ENCODE peak calls at places on chromosome 9, in six cellular contexts. P, A, L, O, Q and C are unnamed samples.

GRCh38 chr9:105864248-105864898 is 170.0 kb downstream of the TMEM38B start:
- DNase-seq in O (no peak), A (no peak), L (no peak), Q (no peak), P (no peak), C (peak)

GRCh38 chr9:125764198-125764597 is 17.0 kb downstream of the PBX3 start:
- DNase-seq in A (no peak), Q (no peak), O (no peak), L (no peak), P (no peak), C (no peak)

GRCh38 chr9:92480332-92480771 is 2.0 kb downstream of the ASPN start:
- DNase-seq in P (no peak), O (no peak), Q (no peak), A (peak), L (no peak), C (peak)

GRCh38 chr9:126605792-126606482 is 7.8 kb upstream of the LMX1B start:
- DNase-seq in A (no peak), Q (no peak), O (no peak), L (no peak), P (no peak), C (peak)

GRCh38 chr9:99762470-99762869 is 59.2 kb upstream of the NR4A3 start:
- DNase-seq in L (no peak), Q (no peak), P (no peak), O (no peak), A (no peak), C (no peak)

GRCh38 chr9:127853312-127854168 is 918 bp downstream of the ENG start:
- DNase-seq in Q (no peak), P (no peak), O (no peak), A (no peak), L (no peak), C (no peak)

GRCh38 chr9:65411901-65412300 is 126.9 kb upstream of the FOXD4L5 start:
- DNase-seq in Q (no peak), P (no peak), L (no peak), A (no peak), O (no peak), C (no peak)

GRCh38 chr9:134642385-134643181 is 980 bp downstream of the COL5A1 start:
- DNase-seq in A (peak), L (no peak), O (peak), P (no peak), Q (no peak), C (peak)

GRCh38 chr9:134130503-134131375 is 5.1 kb upstream of the WDR5 start:
- DNase-seq in L (no peak), Q (peak), A (no peak), P (no peak), O (no peak), C (peak)

GRCh38 chr9:72383978-72384709 is 19.1 kb upstream of the ZFAND5 start:
- DNase-seq in A (peak), L (no peak), Q (no peak), P (peak), O (no peak), C (peak)

GRCh38 chr9:75185585-75186170 is 97.4 kb downstream of the OSTF1 start:
- DNase-seq in O (peak), P (no peak), L (peak), Q (peak), A (no peak), C (peak)

GRCh38 chr9:972512-973294 is 3.8 kb upstream of the DMRT3 start:
- DNase-seq in Q (no peak), P (no peak), A (no peak), L (peak), O (peak), C (no peak)

GRCh38 chr9:20529837-20530236 is 92.5 kb downstream of the MLLT3 start:
- DNase-seq in P (no peak), Q (no peak), L (no peak), O (no peak), A (no peak), C (no peak)

GRCh38 chr9:20524776-20525175 is 97.5 kb downstream of the MLLT3 start:
- DNase-seq in P (no peak), A (no peak), O (no peak), Q (peak), L (no peak), C (peak)

GRCh38 chr9:20528253-20528652 is 94.0 kb downstream of the MLLT3 start:
- DNase-seq in A (no peak), P (no peak), L (no peak), Q (no peak), O (no peak), C (no peak)

GRCh38 chr9:20532584-20532983 is 89.7 kb downstream of the MLLT3 start:
- DNase-seq in L (no peak), O (no peak), A (no peak), P (no peak), Q (no peak), C (no peak)

GRCh38 chr9:20526500-20527319 is 95.6 kb downstream of the MLLT3 start:
- DNase-seq in O (no peak), L (no peak), Q (no peak), P (no peak), A (peak), C (peak)
- TF ChIP-seq CTCF in O (no peak), L (no peak), Q (no peak), P (peak), A (peak), C (peak)

GRCh38 chr9:136619742-136620440 is 42.8 kb upstream of the EGFL7 start:
- DNase-seq in A (no peak), P (no peak), Q (no peak), L (no peak), O (no peak), C (no peak)
- TF ChIP-seq CTCF in A (no peak), P (no peak), Q (no peak), L (no peak), O (no peak), C (no peak)

GRCh38 chr9:96215841-96216240 is 86.1 kb downstream of the HSD17B3 start:
- DNase-seq in O (no peak), P (no peak), Q (no peak), L (no peak), A (no peak), C (no peak)
- TF ChIP-seq CTCF in O (no peak), P (no peak), Q (no peak), L (no peak), A (no peak), C (no peak)

GRCh38 chr9:131422241-131422792 is 28.4 kb downstream of the PRRC2B start:
- DNase-seq in L (no peak), Q (peak), A (no peak), O (no peak), P (no peak), C (peak)

GRCh38 chr9:131419029-131419614 is 25.2 kb downstream of the PRRC2B start:
- DNase-seq in A (no peak), Q (no peak), P (no peak), O (no peak), L (no peak), C (no peak)

GRCh38 chr9:131421691-131422090 is 27.8 kb downstream of the PRRC2B start:
- DNase-seq in A (no peak), Q (no peak), P (no peak), O (no peak), L (no peak), C (no peak)

GRCh38 chr9:131419716-131420115 is 25.8 kb downstream of the PRRC2B start:
- DNase-seq in O (no peak), A (no peak), P (no peak), Q (no peak), L (no peak), C (no peak)

DNA sequence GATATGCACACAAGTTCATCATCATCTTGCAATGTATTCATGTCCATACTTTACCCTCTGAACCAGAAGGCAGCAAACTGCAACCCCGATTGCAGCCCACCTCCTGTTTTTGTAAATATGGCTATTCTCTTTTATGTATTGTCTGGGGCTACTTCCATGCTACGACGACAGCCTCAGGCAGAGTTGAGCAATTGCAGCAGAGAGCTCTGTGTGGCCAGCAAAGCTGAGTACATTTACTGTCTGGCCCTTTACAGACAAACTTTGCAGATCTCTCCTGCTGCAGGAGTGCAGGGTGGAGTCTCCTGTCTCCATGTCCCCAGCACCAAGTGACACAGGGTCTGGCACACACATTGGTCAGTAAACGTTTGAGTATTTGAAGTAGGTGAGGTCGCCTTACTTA is 27.0 kb downstream of the PRRC2B start:
- DNase-seq in O (no peak), A (no peak), P (no peak), L (peak), Q (no peak), C (peak)
- TF ChIP-seq CTCF in O (no peak), A (peak), P (peak), L (no peak), Q (no peak), C (no peak)